ENCODE peak calls at places on chromosomes 12 and 14, in eight cellular contexts. D, S, M, P, I, B, T and Z are unnamed samples.
A peak's percentile ranks its signal among the peaks of the same experiment; 100 is the strongest.

GRCh38 chr14:60188696-60189095 is 23.5 kb upstream of the DHRS7 start:
- DNase-seq in D (no peak), S (no peak), M (no peak), P (no peak), I (no peak), B (no peak), T (no peak), Z (no peak)

GRCh38 chr14:94689985-94690400 is 77.8 kb downstream of the SERPINA3 start:
- DNase-seq in D (no peak), S (no peak), M (no peak), P (no peak), I (no peak), B (no peak), T (no peak), Z (no peak)

GRCh38 chr12:105223884-105224283 is 12.1 kb downstream of the APPL2 start:
- DNase-seq in D (no peak), S (no peak), M (no peak), P (no peak), I (no peak), B (no peak), T (no peak), Z (no peak)

GRCh38 chr12:109991586-109991985 is 4.6 kb downstream of the GIT2 start:
- DNase-seq in D (no peak), S (no peak), M (no peak), P (no peak), I (no peak), B (no peak), T (no peak), Z (no peak)

GRCh38 chr12:93959657-93960056 is 188.7 kb upstream of the PLXNC1 start:
- DNase-seq in D (no peak), S (no peak), M (no peak), P (no peak), I (no peak), B (peak; percentile 14), T (no peak), Z (no peak)

GRCh38 chr14:104584557-104584956 is 5.0 kb downstream of the C14orf180 start:
- DNase-seq in D (no peak), S (no peak), M (no peak), P (no peak), I (no peak), B (no peak), T (no peak), Z (no peak)

GRCh38 chr12:25416516-25416915 is 136.6 kb downstream of the LMNTD1 start:
- DNase-seq in D (no peak), S (no peak), M (no peak), P (no peak), I (no peak), B (no peak), T (no peak), Z (no peak)

GRCh38 chr12:68007023-68007422 is 17.8 kb downstream of the IFNG-AS1 start:
- DNase-seq in D (no peak), S (no peak), M (no peak), P (no peak), I (no peak), B (no peak), T (no peak), Z (no peak)

GRCh38 chr14:87896393-87897380 is 96.3 kb downstream of the GALC start:
- DNase-seq in D (peak; percentile 17), S (no peak), M (no peak), P (peak; percentile 77), I (no peak), B (peak; percentile 54), T (peak; percentile 82), Z (no peak)

GRCh38 chr12:16187684-16188083 is 89.8 kb downstream of the SLC15A5 start:
- DNase-seq in D (no peak), S (no peak), M (no peak), P (peak; percentile 13), I (no peak), B (no peak), T (no peak), Z (no peak)

GRCh38 chr14:104424406-104425072 is 155.0 kb upstream of the C14orf180 start:
- DNase-seq in D (no peak), S (peak; percentile 55), M (no peak), P (peak; percentile 54), I (no peak), B (no peak), T (peak; percentile 55), Z (peak; percentile 74)

GRCh38 chr14:89899917-89900680 is 54.4 kb downstream of the EFCAB11 start:
- DNase-seq in D (peak; percentile 3), S (no peak), M (no peak), P (peak; percentile 20), I (no peak), B (no peak), T (peak; percentile 42), Z (no peak)

GRCh38 chr12:89542912-89543592 is 17.2 kb upstream of the POC1B start:
- DNase-seq in D (peak; percentile 70), S (peak; percentile 66), M (peak; percentile 61), P (peak; percentile 95), I (no peak), B (peak; percentile 89), T (peak; percentile 90), Z (peak; percentile 65)

GRCh38 chr12:80064269-80064668 is 35.1 kb upstream of the OTOGL start:
- DNase-seq in D (no peak), S (no peak), M (no peak), P (no peak), I (no peak), B (no peak), T (no peak), Z (no peak)

GRCh38 chr12:116423053-116423452 is 136.1 kb upstream of the MAP1LC3B2 start:
- DNase-seq in D (no peak), S (peak; percentile 42), M (no peak), P (peak; percentile 64), I (no peak), B (no peak), T (peak; percentile 38), Z (no peak)

GRCh38 chr12:114817491-114818440 is 133.8 kb upstream of the TBX3 start:
- DNase-seq in D (no peak), S (peak; percentile 53), M (no peak), P (no peak), I (no peak), B (no peak), T (no peak), Z (peak; percentile 47)

GRCh38 chr12:133058203-133059125 is 21.2 kb downstream of the ZNF84 start:
- DNase-seq in D (no peak), S (no peak), M (no peak), P (no peak), I (no peak), B (peak; percentile 34), T (no peak), Z (no peak)
- H3K9me3 ChIP-seq in D (peaks cover 56% of the 10 kb centered on the region), S (peaks cover 49% of the 10 kb centered on the region), M (peaks cover 31% of the 10 kb centered on the region), P (peaks cover 93% of the 10 kb centered on the region), I (peaks cover 17% of the 10 kb centered on the region), B (peaks cover 100% of the 10 kb centered on the region), T (peaks cover 48% of the 10 kb centered on the region), Z (peaks cover 99% of the 10 kb centered on the region)

GRCh38 chr12:52142431-52142830 is 49.4 kb downstream of the KRT80 start:
- DNase-seq in D (no peak), S (no peak), M (no peak), P (no peak), I (no peak), B (no peak), T (no peak), Z (no peak)

GRCh38 chr12:52145941-52146821 is 45.6 kb downstream of the KRT80 start:
- DNase-seq in D (no peak), S (no peak), M (no peak), P (no peak), I (no peak), B (peak; percentile 47), T (no peak), Z (no peak)

GRCh38 chr12:52146822-52147366 is 44.9 kb downstream of the KRT80 start:
- DNase-seq in D (no peak), S (no peak), M (no peak), P (no peak), I (no peak), B (peak; percentile 72), T (no peak), Z (no peak)

GRCh38 chr12:52145228-52145940 is 46.4 kb downstream of the KRT80 start:
- DNase-seq in D (no peak), S (no peak), M (no peak), P (no peak), I (no peak), B (peak; percentile 66), T (no peak), Z (no peak)

DNA sequence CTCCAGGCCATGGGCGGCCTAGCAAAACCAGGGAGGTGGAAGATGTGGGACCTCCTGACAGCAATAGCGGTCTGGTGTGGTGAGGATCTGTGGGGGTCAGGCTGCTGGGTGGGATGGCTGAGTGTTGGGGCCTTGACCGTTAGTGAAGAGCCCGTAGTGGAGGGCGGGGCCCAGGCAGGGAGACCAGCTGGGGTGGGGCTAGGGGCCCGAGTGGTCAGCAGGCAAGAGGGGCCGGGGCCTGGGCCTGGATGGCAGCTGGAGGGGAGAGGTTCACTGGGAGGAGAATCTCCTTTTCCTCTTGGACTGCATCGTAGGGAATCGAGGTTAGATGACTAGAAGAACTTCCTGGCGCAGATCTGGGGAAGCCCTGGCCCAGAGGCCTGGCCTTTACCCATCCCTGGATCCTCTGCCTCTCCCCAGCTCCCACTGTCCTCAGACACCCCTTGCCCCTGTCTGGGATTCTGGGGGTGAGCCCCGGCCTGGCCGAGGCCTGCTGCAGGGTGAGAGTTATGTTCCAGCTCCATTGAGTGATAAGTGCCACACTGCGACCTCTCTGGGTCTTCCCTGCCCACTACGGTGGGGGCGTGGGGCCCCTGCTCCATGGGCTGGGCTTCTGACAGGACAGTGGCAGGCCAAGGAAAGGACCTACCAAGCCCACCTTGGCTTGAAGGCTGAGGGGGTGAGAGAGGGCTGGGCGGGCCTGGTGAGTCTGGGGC is 47.1 kb downstream of the KRT80 start:
- DNase-seq in D (no peak), S (no peak), M (no peak), P (no peak), I (no peak), B (peak; percentile 44), T (no peak), Z (no peak)
- TF ChIP-seq CTCF in D (no peak), S (no peak), M (no peak), P (no peak), I (no peak), B (no peak), T (no peak), Z (no peak)

GRCh38 chr12:34126805-34127204 is 104.5 kb downstream of the ALG10 start:
- DNase-seq in D (no peak), S (no peak), M (no peak), P (no peak), I (no peak), B (no peak), T (no peak), Z (no peak)
- H3K9me3 ChIP-seq in D (peaks cover 1% of the 10 kb centered on the region), S (no peaks in the 10 kb centered on the region), M (no peaks in the 10 kb centered on the region), P (no peaks in the 10 kb centered on the region), I (no peaks in the 10 kb centered on the region), B (no peaks in the 10 kb centered on the region), T (no peaks in the 10 kb centered on the region), Z (no peaks in the 10 kb centered on the region)

DNA sequence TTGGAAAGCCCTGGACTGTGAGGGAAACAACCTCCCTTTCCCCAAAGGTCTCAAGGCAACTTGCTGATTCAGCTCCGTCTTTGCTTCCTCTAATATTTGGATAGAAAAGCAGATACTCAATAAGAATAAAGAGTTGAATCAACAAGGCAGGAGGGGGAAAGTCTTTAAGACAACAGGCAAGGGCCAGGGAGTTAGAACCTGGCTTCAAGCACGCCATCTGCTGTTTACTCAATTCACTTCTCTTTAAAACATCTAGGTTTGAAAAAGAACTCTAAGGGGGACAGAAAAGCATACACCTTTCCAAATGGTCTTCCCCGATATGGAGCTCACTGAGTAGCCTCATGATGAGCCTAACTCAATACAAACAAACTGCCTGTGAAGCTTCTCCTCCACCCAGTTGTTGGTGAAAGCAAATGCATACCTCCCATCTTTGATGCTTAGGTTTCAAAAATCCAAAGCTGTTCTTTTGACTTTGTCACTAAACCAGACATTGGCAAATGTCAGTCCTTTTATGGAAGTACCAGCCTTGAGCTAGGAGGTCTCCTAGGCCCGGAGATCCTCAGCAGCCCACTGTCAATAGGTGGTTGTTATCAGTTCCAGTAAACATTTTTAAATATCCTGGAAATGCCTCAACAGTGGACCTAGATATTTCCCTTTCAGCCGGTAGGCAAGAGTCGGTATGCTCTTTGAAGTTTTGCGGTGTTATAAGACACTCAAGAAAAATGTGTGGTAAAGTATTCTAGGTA is 76.2 kb downstream of the SAMD4A start:
- DNase-seq in D (no peak), S (no peak), M (no peak), P (no peak), I (no peak), B (peak; percentile 29), T (peak; percentile 32), Z (no peak)
- TF ChIP-seq CTCF in D (peak; percentile 46), S (no peak), M (no peak), P (peak; percentile 32), I (peak; percentile 38), B (peak; percentile 51), T (peak; percentile 40), Z (no peak)